ENCODE peak calls at places on chromosomes 13 and 19, in four cellular contexts. N is stomach, R is A549, J is K562. S is an unnamed sample.

GRCh38 chr13:76795701-76796695 is 90.2 kb downstream of the KCTD12 start:
- DNase-seq in J (no peak), R (no peak), N (no peak), S (no peak)

GRCh38 chr13:67155898-67156717 is 74.0 kb downstream of the PCDH9 start:
- DNase-seq in J (no peak), R (no peak), N (no peak), S (no peak)

GRCh38 chr19:46821512-46822359 is 28.9 kb downstream of the AP2S1 start:
- DNase-seq in J (no peak), N (no peak), R (no peak), S (peak)

GRCh38 chr13:99281811-99282263 is 23.7 kb upstream of the GPR18 start:
- DNase-seq in J (no peak), N (peak), R (no peak), S (peak)

GRCh38 chr13:93080587-93080986 is 146.0 kb upstream of the GPC6 start:
- DNase-seq in N (no peak), J (no peak), R (no peak), S (no peak)

GRCh38 chr13:24284876-24285275 is 24.5 kb upstream of the C1QTNF9 start:
- DNase-seq in N (no peak), R (no peak), J (no peak), S (no peak)

GRCh38 chr13:75432045-75432444 is 49.9 kb downstream of the TBC1D4 start:
- DNase-seq in J (no peak), R (peak), N (no peak), S (no peak)

GRCh38 chr19:46351241-46352041 is 4.6 kb downstream of the PPP5C start:
- DNase-seq in J (no peak), N (peak), R (peak), S (peak)

GRCh38 chr19:45569619-45570421 is 14.8 kb downstream of the OPA3 start:
- DNase-seq in R (peak), J (peak), N (peak), S (peak)

GRCh38 chr13:57557979-57558529 is 73.5 kb upstream of the PCDH17 start:
- DNase-seq in R (peak), J (no peak), N (no peak), S (no peak)

GRCh38 chr19:30231408-30232318 is 140.5 kb upstream of the ZNF536 start:
- DNase-seq in R (no peak), N (no peak), J (no peak), S (no peak)

GRCh38 chr19:7106711-7107657 is 37.5 kb downstream of the ZNF557 start:
- DNase-seq in N (no peak), R (no peak), J (no peak), S (no peak)

GRCh38 chr13:60335531-60335930 is 61.5 kb upstream of the TDRD3 start:
- DNase-seq in N (no peak), R (peak), J (no peak), S (no peak)

GRCh38 chr13:98284677-98285076 is 107.6 kb upstream of the RNF113B start:
- DNase-seq in N (no peak), J (no peak), R (no peak), S (no peak)

GRCh38 chr19:41195675-41196497 is 2.9 kb downstream of the CYP2S1 start:
- DNase-seq in J (no peak), N (no peak), R (no peak), S (no peak)

GRCh38 chr13:21139374-21139773 is 37.0 kb downstream of the SKA3 start:
- DNase-seq in J (no peak), R (no peak), N (no peak), S (peak)

GRCh38 chr19:43694553-43694952 is 21.3 kb upstream of the IRGC start:
- DNase-seq in R (no peak), N (no peak), J (no peak), S (no peak)

GRCh38 chr19:44346556-44346955 is 9.9 kb downstream of the ZNF112 start:
- DNase-seq in N (no peak), J (no peak), R (no peak), S (no peak)

GRCh38 chr13:41780736-41781708 is 179.9 kb downstream of the VWA8 start:
- DNase-seq in N (no peak), J (no peak), R (peak), S (no peak)

DNA sequence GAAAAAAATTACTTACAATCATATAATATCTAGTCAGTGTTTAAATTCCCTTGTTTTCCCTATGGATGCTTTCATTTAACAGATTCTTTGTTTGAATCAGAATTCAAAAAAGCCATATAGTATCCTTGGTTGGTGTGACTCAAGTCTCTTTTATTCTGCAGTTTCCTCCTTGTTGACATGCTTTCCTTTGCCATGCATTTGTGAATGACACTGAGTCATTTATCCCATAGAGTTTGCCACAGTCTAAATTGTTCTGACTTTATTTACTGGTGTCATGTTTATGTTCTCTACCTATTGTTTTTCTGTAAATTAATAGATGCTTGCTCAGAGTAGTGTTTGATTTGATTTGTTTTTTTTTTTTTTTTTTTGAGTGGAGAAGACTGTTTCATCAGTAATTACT is 893.8 kb upstream of the SLC10A2 start:
- DNase-seq in J (no peak), R (no peak), N (no peak), S (no peak)
- TF ChIP-seq POLR2A in J (no peak), R (no peak), N (no peak), S (no peak)

DNA sequence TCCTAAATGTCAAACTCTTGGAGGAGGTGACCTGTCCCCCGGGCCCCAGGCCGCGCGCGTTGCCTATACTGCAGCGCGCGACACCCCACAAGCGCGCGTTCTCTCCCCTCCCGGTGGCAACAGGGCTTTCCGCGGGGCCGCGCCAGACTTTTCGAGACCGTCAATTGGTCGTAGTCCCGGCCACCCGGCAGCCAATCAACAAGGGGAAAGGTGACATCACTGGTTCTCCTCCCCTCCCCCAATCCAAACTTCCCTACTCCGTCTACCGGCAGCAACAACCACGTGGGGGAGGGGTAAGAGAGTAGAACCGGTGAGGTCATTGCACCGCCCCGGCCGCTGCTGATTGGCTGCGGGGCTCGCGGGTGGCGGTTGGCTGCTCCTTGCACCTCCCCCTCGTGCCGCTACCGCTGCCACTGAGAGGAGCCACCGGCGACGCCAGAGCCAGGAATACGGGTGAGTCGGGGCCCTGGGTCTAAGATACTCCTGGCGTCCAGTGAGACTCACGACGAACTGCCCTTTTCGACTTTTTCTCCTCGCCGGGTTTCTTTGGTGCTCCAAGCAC is 829 bp upstream of the CIC start:
- DNase-seq in N (peak), J (peak), R (peak), S (peak)
- TF ChIP-seq EP300 in N (peak), J (peak), R (no peak), S (peak)

GRCh38 chr19:53558404-53558803 is 20.5 kb downstream of the ZNF331 start:
- DNase-seq in J (no peak), R (no peak), N (no peak), S (no peak)
- TF ChIP-seq POLR2A in J (no peak), R (no peak), N (no peak), S (no peak)

GRCh38 chr19:12000152-12000981 is 35.1 kb downstream of the ZNF433 start:
- DNase-seq in J (no peak), N (no peak), R (no peak), S (no peak)
- TF ChIP-seq EP300 in J (no peak), N (no peak), R (no peak), S (no peak)

S was measured in transverse colon.